ENCODE peak calls at places on chromosomes 1 and 21, in five cellular contexts. M, E, R, N and V are unnamed samples.

GRCh38 chr1:43363935-43364525 is 3.8 kb downstream of the ELOVL1 start:
- DNase-seq in M (no peak), E (no peak), R (no peak), N (no peak), V (no peak)

GRCh38 chr1:208868554-208868953 is 624.4 kb upstream of the PLXNA2 start:
- DNase-seq in M (no peak), E (no peak), R (no peak), N (no peak), V (no peak)

GRCh38 chr21:19123053-19123452 is 719.5 kb upstream of the TMPRSS15 start:
- DNase-seq in M (no peak), E (no peak), R (no peak), N (no peak), V (no peak)

GRCh38 chr1:73627723-73628122 is 570.3 kb downstream of the LRRIQ3 start:
- DNase-seq in M (no peak), E (no peak), R (peak), N (no peak), V (no peak)

GRCh38 chr1:193540511-193540910 is 354.1 kb upstream of the B3GALT2 start:
- DNase-seq in M (no peak), E (no peak), R (no peak), N (no peak), V (no peak)

GRCh38 chr1:25727819-25728286 is 72.1 kb upstream of the SELENON start:
- DNase-seq in M (peak), E (no peak), R (peak), N (peak), V (peak)

GRCh38 chr1:173017792-173018191 is 32.9 kb downstream of the TNFSF18 start:
- DNase-seq in M (no peak), E (no peak), R (no peak), N (no peak), V (no peak)

GRCh38 chr1:112257043-112257835 is 138.8 kb upstream of the CTTNBP2NL start:
- DNase-seq in M (no peak), E (no peak), R (no peak), N (no peak), V (no peak)

GRCh38 chr21:29133796-29134195 is 3.4 kb downstream of the MAP3K7CL start:
- DNase-seq in M (no peak), E (no peak), R (peak), N (no peak), V (no peak)

GRCh38 chr1:21907737-21908136 is 29.4 kb downstream of the HSPG2 start:
- DNase-seq in M (no peak), E (no peak), R (no peak), N (no peak), V (no peak)
- H3K27ac ChIP-seq in M (peak), E (no peak), R (no peak), N (peak), V (peak)

GRCh38 chr1:114779722-114780121 is 763 bp downstream of the SIKE1 start:
- DNase-seq in M (no peak), E (no peak), R (no peak), N (no peak), V (no peak)

DNA sequence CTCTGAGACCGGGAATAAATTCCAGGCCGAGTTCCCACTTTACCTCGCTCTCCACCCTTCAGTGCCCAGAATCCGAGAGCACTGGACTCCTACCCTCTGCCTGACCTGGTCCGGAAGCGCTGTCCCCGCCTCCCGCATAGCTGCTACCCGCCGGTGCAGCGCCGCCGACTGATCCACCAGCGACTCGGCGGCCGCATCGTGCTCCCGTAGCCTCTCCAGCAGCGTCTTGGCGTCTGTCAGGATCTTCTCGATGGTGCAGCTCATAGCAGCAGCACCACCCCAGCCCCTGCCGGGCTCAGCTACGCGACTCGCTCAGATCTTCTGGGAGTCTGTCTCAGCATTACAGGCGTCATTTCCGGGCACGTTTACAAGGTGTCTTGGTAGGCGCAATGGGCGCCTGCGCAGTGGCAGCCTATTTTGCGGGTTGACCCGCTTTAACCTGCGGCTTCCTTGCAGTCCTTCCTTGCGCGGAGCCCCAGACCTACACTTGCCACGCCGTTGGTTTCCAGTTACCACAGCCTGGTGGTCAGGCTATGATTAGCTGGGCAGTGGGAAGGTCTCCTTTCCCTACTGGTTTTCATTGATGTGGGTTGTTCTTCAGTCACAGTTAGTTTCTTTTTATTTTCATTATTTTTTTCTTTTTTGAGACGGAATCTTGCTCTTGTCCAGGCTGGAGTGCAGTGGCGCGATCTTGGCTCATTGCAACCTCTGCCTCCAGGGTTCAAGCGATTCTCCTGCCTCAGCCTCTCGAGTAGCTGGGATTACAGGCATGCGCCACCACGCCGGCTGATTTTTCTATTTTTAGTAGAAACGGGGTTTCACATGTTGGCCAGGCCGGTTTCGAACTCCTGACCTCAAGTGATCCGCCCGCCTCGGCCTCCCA is at the start of gene SIKE1:
- DNase-seq in M (peak), E (peak), R (peak), N (peak), V (peak)
- H3K27ac ChIP-seq in M (peak), E (peak), R (peak), N (peak), V (peak)

DNA sequence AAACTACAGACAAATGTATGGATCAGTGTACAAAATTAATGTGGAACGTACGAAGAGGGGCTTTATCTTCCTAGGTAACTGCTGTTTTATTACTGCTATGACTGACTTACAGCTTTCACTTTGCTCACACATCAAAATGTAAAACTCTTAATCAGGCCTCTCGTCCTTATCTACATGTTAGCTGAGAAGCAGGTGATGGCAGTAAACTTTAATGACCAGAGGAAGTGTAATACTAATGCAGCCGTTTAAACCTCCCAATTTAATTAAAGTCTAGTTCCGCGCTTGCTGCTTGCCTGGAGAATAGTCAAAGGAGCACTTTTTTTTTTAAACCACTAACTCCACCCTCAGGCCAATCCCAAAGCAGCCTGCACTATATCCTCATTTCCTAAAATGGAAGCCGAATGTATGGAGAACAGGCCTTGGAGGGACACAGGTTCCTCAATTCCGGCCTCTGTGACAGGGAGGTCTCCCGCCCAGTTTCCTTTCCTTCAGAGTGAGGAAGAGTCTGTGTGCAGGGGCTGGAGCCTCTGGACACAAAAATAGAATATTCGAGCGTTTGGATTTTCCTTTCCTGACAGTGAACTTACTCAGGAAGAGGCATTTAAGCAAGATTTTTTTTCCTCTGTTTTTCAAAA is 36.7 kb upstream of the RASAL2 start:
- DNase-seq in M (no peak), E (no peak), R (no peak), N (no peak), V (no peak)
- H3K27ac ChIP-seq in M (peak), E (no peak), R (no peak), N (peak), V (peak)

GRCh38 chr1:66671472-66671871 is 80.8 kb upstream of the DYNLT5 start:
- DNase-seq in M (no peak), E (no peak), R (no peak), N (no peak), V (no peak)

GRCh38 chr1:66678151-66678550 is 74.1 kb upstream of the DYNLT5 start:
- DNase-seq in M (no peak), E (no peak), R (no peak), N (no peak), V (no peak)

GRCh38 chr1:66679140-66679539 is 73.1 kb upstream of the DYNLT5 start:
- DNase-seq in M (no peak), E (no peak), R (no peak), N (no peak), V (no peak)

GRCh38 chr1:66681686-66682085 is 70.6 kb upstream of the DYNLT5 start:
- DNase-seq in M (no peak), E (no peak), R (no peak), N (no peak), V (no peak)

GRCh38 chr1:66676616-66677298 is 75.5 kb upstream of the DYNLT5 start:
- DNase-seq in M (no peak), E (peak), R (no peak), N (no peak), V (no peak)
- H3K27ac ChIP-seq in M (no peak), E (no peak), R (no peak), N (peak), V (no peak)

GRCh38 chr1:170153417-170153816 is 7.7 kb downstream of the NTMT2 start:
- DNase-seq in M (no peak), E (no peak), R (no peak), N (no peak), V (no peak)

GRCh38 chr1:170146861-170147260 is 1.1 kb downstream of the NTMT2 start:
- DNase-seq in M (no peak), E (no peak), R (no peak), N (no peak), V (no peak)

GRCh38 chr1:170150921-170151320 is 5.2 kb downstream of the NTMT2 start:
- DNase-seq in M (no peak), E (no peak), R (no peak), N (no peak), V (no peak)

GRCh38 chr1:170149241-170149640 is 3.5 kb downstream of the NTMT2 start:
- DNase-seq in M (no peak), E (no peak), R (no peak), N (no peak), V (no peak)

GRCh38 chr1:170149971-170150370 is 4.2 kb downstream of the NTMT2 start:
- DNase-seq in M (no peak), E (no peak), R (no peak), N (no peak), V (no peak)
- H3K27ac ChIP-seq in M (no peak), E (no peak), R (no peak), N (no peak), V (no peak)

GRCh38 chr1:38140025-38140487 is 93.5 kb upstream of the POU3F1 start:
- DNase-seq in M (no peak), E (no peak), R (peak), N (no peak), V (peak)
- H3K27ac ChIP-seq in M (no peak), E (no peak), R (no peak), N (no peak), V (no peak)

DNA sequence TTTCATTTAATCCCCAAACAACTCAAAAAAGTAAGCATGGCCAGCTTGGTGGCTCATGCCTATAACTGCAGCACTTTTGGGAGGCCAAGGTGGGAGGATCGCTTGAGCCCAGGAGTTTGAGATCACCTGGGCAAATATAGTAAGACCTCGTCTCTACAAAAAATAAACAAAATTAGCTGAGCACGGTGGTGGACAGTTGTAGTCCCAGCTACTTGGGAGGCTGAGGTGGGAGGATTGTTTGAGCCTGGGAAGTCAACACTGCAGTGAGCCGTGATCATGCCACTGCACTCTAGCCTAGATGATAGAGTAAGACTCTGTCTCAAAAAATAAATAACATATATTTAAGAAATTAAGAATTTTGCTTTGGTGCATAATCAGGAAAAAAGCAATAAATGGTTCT is 6.1 kb upstream of the AKR1A1 start:
- DNase-seq in M (no peak), E (no peak), R (no peak), N (no peak), V (no peak)
- H3K27ac ChIP-seq in M (peak), E (no peak), R (no peak), N (no peak), V (no peak)

GRCh38 chr1:147902183-147902845 is at the start of gene GJA8:
- DNase-seq in M (no peak), E (no peak), R (no peak), N (no peak), V (no peak)
- H3K27ac ChIP-seq in M (no peak), E (no peak), R (no peak), N (no peak), V (no peak)